ENCODE peak calls at places on chromosomes 11 and 22, in four cellular contexts. X is stimulated activated CD8-positive, alpha-beta memory T cell treated with anti-CD3 and anti-CD28 coated beads, Interleukin-15, amount 100 ng/mL, for 24 hours; O is uterus; K is astrocyte of the spinal cord. R is an unnamed sample.

GRCh38 chr22:45212992-45213751 is 27.5 kb downstream of the KIAA0930 start:
- DNase-seq in X (no peak), O (peak), K (peak), R (no peak)

GRCh38 chr22:48980409-48980808 is 847.3 kb downstream of the BRD1 start:
- DNase-seq in X (no peak), O (no peak), K (no peak), R (no peak)

GRCh38 chr11:76236092-76237026 is 30.1 kb upstream of the WNT11 start:
- DNase-seq in X (peak), O (no peak), K (no peak), R (no peak)

GRCh38 chr11:61768376-61769076 is 16.1 kb downstream of the MYRF start:
- DNase-seq in X (no peak), O (no peak), K (no peak), R (no peak)

GRCh38 chr22:49958961-49959781 is 1.4 kb upstream of the PIM3 start:
- DNase-seq in X (no peak), O (no peak), K (no peak), R (no peak)

GRCh38 chr11:112885744-112886706 is 75.2 kb upstream of the NCAM1 start:
- DNase-seq in X (no peak), O (no peak), K (no peak), R (no peak)

GRCh38 chr22:27186643-27187042 is 529.3 kb downstream of the MIAT start:
- DNase-seq in X (no peak), O (no peak), K (no peak), R (no peak)

GRCh38 chr22:21026783-21027692 is 5.3 kb downstream of the SLC7A4 start:
- DNase-seq in X (no peak), O (no peak), K (peak), R (peak)

GRCh38 chr22:18152519-18152918 is 2.5 kb downstream of the USP18 start:
- DNase-seq in X (no peak), O (no peak), K (no peak), R (no peak)